ENCODE peak calls at places on chromosomes 7 and 10, in six cellular contexts. A, W, I, B, J and N are unnamed samples.

GRCh38 chr10:2761311-2761710 is 306.0 kb upstream of the PFKP start:
- DNase-seq in J (no peak), I (no peak), B (no peak), A (no peak), W (no peak), N (no peak)

GRCh38 chr10:37754538-37755323 is 102.7 kb downstream of the ZNF248 start:
- DNase-seq in B (no peak), W (no peak), I (peak; percentile 28), J (peak; percentile 49), A (peak; percentile 59), N (peak; percentile 49)

GRCh38 chr10:119619215-119619614 is 22.5 kb upstream of the TIAL1 start:
- DNase-seq in I (no peak), J (no peak), A (no peak), B (no peak), W (no peak), N (no peak)

GRCh38 chr10:12181065-12181775 is 14.5 kb downstream of the NUDT5 start:
- DNase-seq in W (no peak), B (no peak), J (no peak), I (no peak), A (no peak), N (no peak)

GRCh38 chr7:7795736-7796135 is 77.3 kb upstream of the RPA3 start:
- DNase-seq in J (no peak), W (no peak), A (peak; percentile 60), I (no peak), B (peak; percentile 19), N (peak; percentile 57)

GRCh38 chr7:83643754-83644153 is 5.2 kb downstream of the SEMA3E start:
- DNase-seq in I (no peak), B (no peak), W (no peak), J (no peak), A (no peak), N (no peak)

GRCh38 chr10:58651040-58651439 is 138.4 kb downstream of the BICC1 start:
- DNase-seq in B (peak; percentile 20), I (no peak), W (no peak), A (peak; percentile 40), J (peak; percentile 13), N (peak; percentile 50)

GRCh38 chr10:77121829-77122228 is 515.8 kb downstream of the KCNMA1 start:
- DNase-seq in A (no peak), I (no peak), W (no peak), J (no peak), B (no peak), N (no peak)

GRCh38 chr7:28996836-28997235 is 38.7 kb upstream of the TRIL start:
- DNase-seq in W (no peak), A (no peak), J (no peak), B (no peak), I (no peak), N (no peak)

GRCh38 chr7:101856488-101857357 is 39.3 kb downstream of the CUX1 start:
- DNase-seq in I (peak; percentile 81), A (peak; percentile 85), W (peak; percentile 57), B (peak; percentile 49), J (peak; percentile 88), N (peak; percentile 97)

GRCh38 chr10:70997236-70997635 is 108.9 kb upstream of the PCBD1 start:
- DNase-seq in I (no peak), W (no peak), B (no peak), A (no peak), J (no peak), N (no peak)